ENCODE peak calls at places on chromosomes 3 and 15, in eight cellular contexts. N is CD4-positive, CD25-positive, alpha-beta regulatory T cell; G is IMR-90; A is lower lobe of right lung; M is psoas muscle; H is colonic mucosa; L is esophagus squamous epithelium; K is right cardiac atrium. R is an unnamed sample. For H3K4me1, the result is how much of the 10 kb centered on the place peaks cover.

GRCh38 chr15:91264651-91265351 is 164.7 kb downstream of the SV2B start:
- DNase-seq in N (no peak), G (no peak), A (no peak), M (no peak), H (no peak), L (no peak), K (no peak), R (no peak)

GRCh38 chr3:123602325-123602724 is 17.5 kb upstream of the HACD2 start:
- DNase-seq in N (no peak), G (peak), A (no peak), M (no peak), H (peak), L (no peak), K (no peak), R (no peak)

GRCh38 chr15:98983333-98983732 is 24.3 kb downstream of the PGPEP1L start:
- DNase-seq in N (no peak), G (peak), A (no peak), M (no peak), H (peak), L (no peak), K (no peak), R (no peak)

GRCh38 chr3:168407381-168407780 is 311.7 kb upstream of the GOLIM4 start:
- DNase-seq in N (no peak), G (no peak), A (no peak), M (no peak), H (no peak), L (no peak), K (no peak), R (no peak)

GRCh38 chr15:63834500-63835210 is 907 bp upstream of the HERC1 start:
- DNase-seq in N (no peak), G (no peak), A (no peak), M (no peak), H (no peak), L (no peak), K (no peak), R (peak)

GRCh38 chr3:150365132-150365604 is 42.9 kb upstream of the TSC22D2 start:
- DNase-seq in N (no peak), G (peak), A (no peak), M (no peak), H (no peak), L (no peak), K (no peak), R (no peak)

GRCh38 chr3:23726811-23727548 is 78.8 kb upstream of the UBE2E1 start:
- DNase-seq in N (peak), G (no peak), A (no peak), M (no peak), H (no peak), L (no peak), K (no peak), R (no peak)

GRCh38 chr3:150303776-150304175 is 104.3 kb upstream of the TSC22D2 start:
- DNase-seq in N (peak), G (no peak), A (no peak), M (no peak), H (no peak), L (no peak), K (no peak), R (no peak)

GRCh38 chr3:15958692-15959433 is 161.1 kb upstream of the ANKRD28 start:
- DNase-seq in N (no peak), G (peak), A (no peak), M (no peak), H (no peak), L (no peak), K (no peak), R (no peak)

GRCh38 chr3:38039101-38039898 is at the start of gene DLEC1:
- DNase-seq in N (peak), G (peak), A (peak), M (peak), H (peak), L (peak), K (peak), R (peak)

GRCh38 chr15:59026207-59026606 is 38.7 kb downstream of the RNF111 start:
- DNase-seq in N (no peak), G (no peak), A (no peak), M (no peak), H (no peak), L (no peak), K (no peak), R (no peak)

GRCh38 chr15:82768414-82769081 is 37.3 kb downstream of the FSD2 start:
- DNase-seq in N (no peak), G (peak), A (no peak), M (peak), H (no peak), L (no peak), K (no peak), R (no peak)

GRCh38 chr3:6935964-6936363 is 75.0 kb downstream of the GRM7 start:
- DNase-seq in N (no peak), G (no peak), A (no peak), M (no peak), H (no peak), L (no peak), K (no peak), R (no peak)

GRCh38 chr3:101819649-101820202 is 29.6 kb upstream of the NFKBIZ start:
- DNase-seq in N (no peak), G (no peak), A (no peak), M (no peak), H (no peak), L (no peak), K (no peak), R (no peak)

GRCh38 chr15:61815356-61816083 is 244.7 kb downstream of the VPS13C start:
- DNase-seq in N (no peak), G (no peak), A (no peak), M (no peak), H (no peak), L (no peak), K (no peak), R (no peak)

GRCh38 chr3:177946515-177946914 is 589.7 kb upstream of the KCNMB2 start:
- DNase-seq in N (no peak), G (no peak), A (no peak), M (no peak), H (no peak), L (no peak), K (no peak), R (no peak)

GRCh38 chr3:124347418-124347817 is 355.5 kb upstream of the ROPN1 start:
- DNase-seq in N (no peak), G (no peak), A (no peak), M (no peak), H (no peak), L (no peak), K (no peak), R (no peak)

GRCh38 chr15:65335278-65336055 is 31.0 kb downstream of the RNU5B-1 start:
- DNase-seq in N (no peak), G (no peak), A (no peak), M (no peak), H (no peak), L (no peak), K (no peak), R (no peak)

GRCh38 chr15:61331019-61331418 is 101.9 kb upstream of the RORA start:
- DNase-seq in N (no peak), G (no peak), A (no peak), M (no peak), H (no peak), L (no peak), K (no peak), R (no peak)

GRCh38 chr3:73036694-73037368 is 24.6 kb upstream of the EBLN2 start:
- DNase-seq in N (no peak), G (no peak), A (no peak), M (no peak), H (no peak), L (no peak), K (no peak), R (no peak)

GRCh38 chr3:67863869-67864268 is 209.5 kb upstream of the SUCLG2 start:
- DNase-seq in N (peak), G (peak), A (no peak), M (no peak), H (no peak), L (no peak), K (no peak), R (no peak)

GRCh38 chr3:125322166-125322565 is 53.0 kb downstream of the ZNF148 start:
- DNase-seq in N (no peak), G (peak), A (no peak), M (no peak), H (no peak), L (no peak), K (no peak), R (no peak)

GRCh38 chr3:99943931-99944761 is 126.5 kb downstream of the CMSS1 start:
- DNase-seq in N (no peak), G (peak), A (no peak), M (no peak), H (no peak), L (no peak), K (no peak), R (no peak)

GRCh38 chr15:73876779-73877178 is 3.4 kb downstream of the TBC1D21 start:
- DNase-seq in N (no peak), G (no peak), A (no peak), M (no peak), H (no peak), L (no peak), K (no peak), R (no peak)

GRCh38 chr3:156587767-156588069 is 32.8 kb upstream of the SSR3 start:
- DNase-seq in N (no peak), G (no peak), A (no peak), M (no peak), H (no peak), L (no peak), K (no peak), R (no peak)

GRCh38 chr15:62110000-62110851 is 43.4 kb downstream of the C2CD4A start:
- DNase-seq in N (no peak), G (peak), A (no peak), M (no peak), H (no peak), L (no peak), K (no peak), R (no peak)

GRCh38 chr15:69209661-69210060 is 49.2 kb downstream of the GLCE start:
- DNase-seq in N (peak), G (no peak), A (no peak), M (no peak), H (no peak), L (no peak), K (no peak), R (no peak)
- H3K4me1 ChIP-seq in N (under half), G (under half), A (under half), M (under half), H (under half), L (under half), K (under half), R (under half)

GRCh38 chr15:67836955-67837354 is 2.9 kb downstream of the RNU6-1 start:
- DNase-seq in N (no peak), G (no peak), A (no peak), M (no peak), H (no peak), L (no peak), K (no peak), R (no peak)

GRCh38 chr15:67839929-67840746 is at the start of gene RNU6-1:
- DNase-seq in N (peak), G (peak), A (peak), M (peak), H (peak), L (peak), K (peak), R (peak)

GRCh38 chr15:67839358-67839928 is 402 bp downstream of the RNU6-1 start:
- DNase-seq in N (peak), G (peak), A (no peak), M (no peak), H (peak), L (no peak), K (no peak), R (no peak)

GRCh38 chr15:67840747-67841634 is 1.1 kb upstream of the RNU6-1 start:
- DNase-seq in N (no peak), G (peak), A (no peak), M (no peak), H (peak), L (no peak), K (no peak), R (peak)

DNA sequence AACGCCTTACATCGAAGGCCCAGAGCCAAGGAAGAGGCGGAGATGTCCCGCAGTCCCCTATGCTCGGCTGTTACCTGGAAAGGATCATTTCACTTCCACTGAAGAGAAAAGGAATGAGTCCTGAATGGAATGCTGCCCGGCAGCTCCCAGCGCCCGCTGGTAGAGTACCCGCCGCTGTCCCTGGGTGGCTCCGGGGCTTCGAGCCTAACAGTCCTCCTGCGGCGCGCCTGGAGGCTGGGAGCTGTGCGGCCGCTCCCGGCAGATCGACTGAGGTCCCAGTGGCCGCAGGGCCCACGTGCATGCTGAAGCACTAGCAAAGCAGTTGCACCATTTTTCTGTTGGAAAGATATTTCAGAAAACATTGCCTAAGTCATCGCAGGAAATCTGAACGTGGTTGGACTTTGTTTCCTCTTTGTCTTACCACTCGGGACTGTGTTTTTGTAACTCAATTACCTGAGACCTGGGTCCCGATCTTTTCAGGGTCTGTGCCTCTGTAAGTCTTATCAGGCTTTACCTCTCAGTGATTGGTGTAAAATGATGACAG is 984 bp downstream of the RNU6-1 start:
- DNase-seq in N (no peak), G (no peak), A (peak), M (peak), H (peak), L (no peak), K (peak), R (no peak)
- H3K4me3 ChIP-seq in N (peak), G (peak), A (peak), M (peak), H (peak), L (peak), K (peak), R (peak)

GRCh38 chr3:184361532-184361931 is at the start of the genes CLCN2 and POLR2H:
- DNase-seq in N (peak), G (peak), A (peak), M (peak), H (peak), L (no peak), K (peak), R (peak)

GRCh38 chr3:184359610-184360009 is 1.8 kb downstream of the CLCN2 start:
- DNase-seq in N (no peak), G (no peak), A (no peak), M (no peak), H (no peak), L (no peak), K (no peak), R (no peak)

GRCh38 chr3:184360834-184361531 is 422 bp downstream of the CLCN2 start:
- DNase-seq in N (no peak), G (no peak), A (no peak), M (no peak), H (no peak), L (no peak), K (no peak), R (no peak)

GRCh38 chr3:184358921-184359350 is 2.5 kb downstream of the CLCN2 start:
- DNase-seq in N (no peak), G (no peak), A (no peak), M (no peak), H (no peak), L (no peak), K (no peak), R (no peak)

GRCh38 chr3:184360070-184360833 is 1.2 kb downstream of the CLCN2 start:
- DNase-seq in N (no peak), G (no peak), A (no peak), M (no peak), H (no peak), L (no peak), K (no peak), R (no peak)
- H3K27ac ChIP-seq in N (no peak), G (no peak), A (no peak), M (no peak), H (no peak), L (no peak), K (no peak), R (no peak)

GRCh38 chr3:154244644-154245043 is 79.6 kb downstream of the DHX36 start:
- DNase-seq in N (no peak), G (peak), A (no peak), M (no peak), H (no peak), L (no peak), K (no peak), R (no peak)

GRCh38 chr3:154240235-154240634 is 84.1 kb downstream of the DHX36 start:
- DNase-seq in N (no peak), G (no peak), A (no peak), M (no peak), H (no peak), L (no peak), K (no peak), R (no peak)

GRCh38 chr3:154241496-154241895 is 82.8 kb downstream of the DHX36 start:
- DNase-seq in N (no peak), G (no peak), A (no peak), M (no peak), H (no peak), L (no peak), K (no peak), R (no peak)

GRCh38 chr3:154243353-154243752 is 80.9 kb downstream of the DHX36 start:
- DNase-seq in N (no peak), G (peak), A (no peak), M (no peak), H (no peak), L (no peak), K (no peak), R (no peak)

DNA sequence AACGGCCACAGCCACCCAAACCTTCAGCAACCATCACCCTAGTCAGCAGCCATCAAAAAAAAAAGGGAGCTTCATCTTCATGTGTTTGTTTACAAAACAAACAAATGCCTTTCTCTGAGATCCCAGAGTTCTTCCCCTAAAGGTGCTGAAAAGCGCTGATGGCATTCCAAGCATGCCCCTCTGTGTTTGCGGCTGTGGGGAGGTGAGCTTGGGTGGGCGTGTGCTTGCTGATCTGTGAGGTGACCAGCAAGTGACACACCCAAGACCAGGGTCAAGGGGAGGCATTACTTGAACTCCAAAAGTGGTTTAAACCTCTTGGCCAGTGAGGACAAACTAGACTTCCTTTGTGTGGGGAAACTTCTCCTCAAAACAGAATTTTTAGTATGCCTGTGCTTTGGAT is 81.5 kb downstream of the DHX36 start:
- DNase-seq in N (no peak), G (no peak), A (no peak), M (no peak), H (no peak), L (no peak), K (no peak), R (no peak)
- H3K4me1 ChIP-seq in N (under half), G (under half), A (under half), M (under half), H (under half), L (under half), K (under half), R (under half)

DNA sequence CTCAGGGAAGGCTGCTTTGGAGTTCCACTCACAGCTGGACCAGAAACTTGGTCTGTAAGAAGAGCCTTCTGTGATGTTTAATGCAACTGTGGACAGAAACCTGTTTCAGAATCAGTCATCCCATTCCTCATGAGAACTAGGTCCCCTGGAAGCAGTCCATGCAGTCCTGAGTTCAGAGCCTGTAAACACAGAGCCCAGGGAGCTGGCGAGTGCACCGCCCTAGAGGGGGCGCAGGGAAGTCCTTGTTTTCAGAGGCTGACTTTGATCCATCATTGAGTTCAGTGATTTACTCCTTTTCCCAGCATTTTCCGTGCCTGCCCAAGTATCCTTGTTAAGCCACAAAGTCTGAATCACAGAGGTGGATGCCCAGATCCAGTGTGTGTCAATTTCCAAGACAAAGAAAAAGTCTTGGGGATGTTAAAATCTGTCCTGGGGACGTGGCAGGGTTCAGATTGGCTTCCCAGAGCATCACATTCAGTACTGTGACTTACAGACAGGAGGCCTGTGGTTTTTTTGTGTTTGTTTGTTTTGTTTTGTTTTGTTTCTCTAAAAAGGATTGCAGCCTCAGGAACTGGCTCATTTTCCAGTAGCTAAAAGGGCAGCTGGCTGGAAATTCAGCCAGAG is 9.8 kb upstream of the TXNRD3 start:
- DNase-seq in N (no peak), G (peak), A (no peak), M (no peak), H (no peak), L (no peak), K (no peak), R (no peak)
- H3K4me3 ChIP-seq in N (no peak), G (no peak), A (no peak), M (no peak), H (no peak), L (no peak), K (no peak), R (no peak)

DNA sequence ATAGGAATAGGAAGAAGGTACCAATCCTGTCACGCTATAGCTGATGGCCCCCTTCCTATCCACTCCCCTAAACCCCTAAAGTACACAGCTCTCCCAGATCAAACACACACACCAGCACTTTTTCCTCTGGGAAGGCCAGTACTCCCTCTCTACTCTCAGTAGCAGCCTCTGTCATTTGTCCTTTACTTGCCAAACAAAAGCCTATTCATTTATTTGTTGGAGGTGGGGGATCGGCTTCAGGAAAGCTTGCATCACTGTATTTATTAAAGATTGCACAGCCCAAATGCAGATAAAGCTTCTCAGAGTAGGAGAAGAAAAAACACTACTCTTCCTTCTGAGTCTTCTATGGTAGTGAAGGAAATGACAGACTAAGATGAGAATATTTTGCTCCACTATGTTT is 429.7 kb upstream of the RASGRP1 start:
- DNase-seq in N (no peak), G (no peak), A (no peak), M (no peak), H (no peak), L (no peak), K (no peak), R (no peak)
- H3K27ac ChIP-seq in N (no peak), G (peak), A (no peak), M (no peak), H (no peak), L (no peak), K (no peak), R (no peak)

DNA sequence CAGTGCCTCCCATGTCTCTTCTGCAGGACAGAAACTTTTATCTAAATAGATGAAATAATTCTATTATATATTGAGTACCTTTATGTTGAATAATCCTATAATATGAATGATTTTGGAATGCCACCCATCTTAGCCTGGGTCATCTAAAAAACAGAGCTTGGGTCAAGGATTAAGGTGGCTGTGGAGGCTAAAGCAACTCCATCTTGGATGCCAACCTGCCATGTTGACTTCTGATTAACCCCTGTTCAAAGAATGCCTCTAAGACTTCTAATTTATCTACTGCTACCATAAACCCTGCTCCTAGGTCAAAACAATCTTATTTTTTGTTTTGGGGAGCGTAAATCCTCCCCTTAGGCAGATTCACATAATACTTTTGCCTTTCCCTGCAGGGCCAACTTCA is 31.5 kb upstream of the C15orf39 start:
- DNase-seq in N (no peak), G (no peak), A (no peak), M (no peak), H (no peak), L (no peak), K (no peak), R (no peak)
- H3K4me1 ChIP-seq in N (under half), G (under half), A (under half), M (under half), H (under half), L (under half), K (under half), R (under half)

GRCh38 chr3:194133661-194134230 is 2.2 kb upstream of the HES1 start:
- DNase-seq in N (no peak), G (peak), A (peak), M (peak), H (peak), L (no peak), K (peak), R (no peak)
- H3K4me3 ChIP-seq in N (no peak), G (peak), A (peak), M (peak), H (no peak), L (peak), K (peak), R (no peak)

R was measured in CD4-positive, alpha-beta memory T cell.